ENCODE peak calls at places on chromosome 7, in four cellular contexts. X is LoVo, B is fibroblast of the aortic adventitia, Q is C1 segment of cervical spinal cord. P is an unnamed sample.

GRCh38 chr7:37446371-37446770 is 2.3 kb downstream of the ELMO1 start:
- DNase-seq in X (no peak), B (no peak), Q (no peak), P (no peak)

GRCh38 chr7:36128448-36129047 is 24.5 kb upstream of the EEPD1 start:
- DNase-seq in X (peak), B (peak), Q (peak), P (no peak)

GRCh38 chr7:82506702-82507101 is 63.1 kb upstream of the CACNA2D1 start:
- DNase-seq in X (no peak), B (no peak), Q (no peak), P (no peak)

GRCh38 chr7:129845178-129845971 is 107.4 kb downstream of the UBE2H start:
- DNase-seq in X (peak), B (peak), Q (no peak), P (no peak)

GRCh38 chr7:64951250-64951848 is 39.5 kb downstream of the ZNF117 start:
- DNase-seq in X (peak), B (peak), Q (no peak), P (no peak)

GRCh38 chr7:42876182-42877068 is 35.4 kb downstream of the C7orf25 start:
- DNase-seq in X (peak), B (peak), Q (no peak), P (peak)

GRCh38 chr7:37357277-37357996 is 91.2 kb downstream of the ELMO1 start:
- DNase-seq in X (no peak), B (no peak), Q (no peak), P (no peak)

GRCh38 chr7:108557617-108558016 is 11.9 kb downstream of the THAP5 start:
- DNase-seq in X (no peak), B (no peak), Q (no peak), P (no peak)